ENCODE peak calls at places on chromosome 21, in four cellular contexts. P, H, G and D are unnamed samples.

GRCh38 chr21:24514081-24514733 is 1093.1 kb downstream of the MRPL39 start:
- DNase-seq in H (no peak), G (no peak), P (peak; percentile 27), D (peak; percentile 16)

GRCh38 chr21:41091561-41091960 is 76.4 kb upstream of the BACE2 start:
- DNase-seq in H (no peak), P (no peak), G (no peak), D (no peak)

GRCh38 chr21:46562472-46562871 is 42.4 kb downstream of the S100B start:
- DNase-seq in G (no peak), P (no peak), H (no peak), D (no peak)

GRCh38 chr21:46517361-46517760 is 58.7 kb downstream of the DIP2A start:
- DNase-seq in G (no peak), P (no peak), H (no peak), D (no peak)

GRCh38 chr21:24375201-24375600 is 1232.1 kb downstream of the MRPL39 start:
- DNase-seq in P (no peak), G (no peak), H (no peak), D (no peak)

GRCh38 chr21:39518055-39518844 is 66.5 kb downstream of the SH3BGR start:
- DNase-seq in H (peak; percentile 90), P (peak; percentile 32), G (peak; percentile 4), D (peak; percentile 87)

GRCh38 chr21:33418686-33419085 is 15.5 kb downstream of the IFNGR2 start:
- DNase-seq in P (no peak), G (no peak), H (no peak), D (no peak)

GRCh38 chr21:34926784-34927548 is 122.1 kb downstream of the RUNX1 start:
- DNase-seq in G (no peak), P (peak; percentile 44), H (no peak), D (no peak)

GRCh38 chr21:35578350-35578782 is 482.0 kb downstream of the SETD4 start:
- DNase-seq in G (no peak), H (no peak), P (peak; percentile 93), D (no peak)

GRCh38 chr21:39430016-39430415 is 15.6 kb downstream of the LCA5L start:
- DNase-seq in G (no peak), H (no peak), P (no peak), D (no peak)

GRCh38 chr21:26003428-26003827 is 167.1 kb downstream of the APP start:
- DNase-seq in H (no peak), P (no peak), G (no peak), D (no peak)

GRCh38 chr21:33383056-33383888 is 19.9 kb upstream of the IFNGR2 start:
- DNase-seq in H (peak; percentile 37), G (peak; percentile 98), P (peak; percentile 94), D (no peak)

GRCh38 chr21:26794597-26795397 is 50.4 kb downstream of the ADAMTS1 start:
- DNase-seq in G (no peak), H (no peak), P (peak; percentile 30), D (no peak)

GRCh38 chr21:17469727-17470126 is 43.1 kb upstream of the CXADR start:
- DNase-seq in P (no peak), G (no peak), H (no peak), D (no peak)

GRCh38 chr21:44051462-44051941 is 39.4 kb downstream of the TRAPPC10 start:
- DNase-seq in H (no peak), P (peak; percentile 55), G (no peak), D (no peak)

GRCh38 chr21:16193758-16194606 is 464.2 kb downstream of the USP25 start:
- DNase-seq in P (peak; percentile 79), H (no peak), G (no peak), D (no peak)

GRCh38 chr21:33968082-33968997 is 52.7 kb upstream of the ATP5PO start:
- DNase-seq in G (no peak), H (peak; percentile 58), P (peak; percentile 64), D (no peak)

GRCh38 chr21:35075546-35075945 is 26.4 kb upstream of the RUNX1 start:
- DNase-seq in H (peak; percentile 32), P (peak; percentile 82), G (no peak), D (no peak)

GRCh38 chr21:33245289-33245918 is 15.7 kb downstream of the IFNAR2 start:
- DNase-seq in H (no peak), P (no peak), G (no peak), D (no peak)

GRCh38 chr21:40577285-40578043 is 269.5 kb downstream of the DSCAM start:
- DNase-seq in H (no peak), P (no peak), G (no peak), D (no peak)

GRCh38 chr21:34743831-34744230 is 75.0 kb downstream of the CLIC6 start:
- DNase-seq in P (peak; percentile 76), G (no peak), H (no peak), D (no peak)

GRCh38 chr21:15293251-15293650 is 228.5 kb upstream of the NRIP1 start:
- DNase-seq in G (no peak), H (no peak), P (peak; percentile 82), D (no peak)

GRCh38 chr21:26007911-26008579 is 162.5 kb downstream of the APP start:
- DNase-seq in P (peak; percentile 24), G (no peak), H (no peak), D (no peak)

GRCh38 chr21:16978309-16978895 is 534.4 kb upstream of the CXADR start:
- DNase-seq in H (no peak), P (no peak), G (no peak), D (no peak)

DNA sequence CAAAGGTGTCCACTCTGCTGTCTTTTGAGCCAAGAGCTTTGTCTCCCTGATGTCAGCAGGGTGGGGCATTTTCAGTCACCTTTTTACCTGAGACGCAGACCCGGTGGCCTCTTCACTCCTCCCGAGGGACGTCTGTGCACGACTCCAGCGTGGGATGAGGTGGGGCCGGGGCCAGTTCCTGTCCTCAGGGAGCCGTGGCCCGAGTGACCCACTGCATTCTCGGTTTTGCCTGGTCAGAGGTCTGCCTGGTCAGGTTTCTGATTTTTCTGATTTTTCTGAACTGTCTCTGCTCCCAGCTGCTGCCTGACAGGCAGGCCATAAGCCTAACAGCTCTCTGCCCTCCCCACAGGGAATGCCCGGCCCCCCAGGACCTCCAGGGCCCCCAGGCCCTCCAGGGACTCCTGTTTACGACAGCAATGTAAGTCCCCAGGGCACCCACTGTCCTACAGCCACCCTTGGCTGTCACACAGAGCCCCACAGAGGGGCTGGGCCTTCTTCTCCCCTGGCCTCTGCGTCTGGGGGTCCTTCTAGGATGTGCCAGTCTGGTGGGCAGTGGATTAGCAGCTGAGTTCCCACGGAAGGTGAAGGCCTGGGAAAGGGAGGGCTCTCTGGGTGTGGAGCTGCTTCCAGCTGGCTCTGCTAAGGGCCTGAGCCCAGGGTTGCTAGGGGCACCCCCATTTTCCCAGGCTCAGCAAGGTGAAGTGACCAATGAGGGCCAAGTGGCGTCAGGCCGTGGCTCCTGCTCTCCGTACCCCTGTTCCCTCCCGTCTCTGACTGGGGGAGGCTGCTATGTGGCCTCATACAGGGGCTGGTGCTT is 45.9 kb downstream of the SLC19A1 start:
- DNase-seq in P (no peak), G (no peak), H (no peak), D (no peak)
- TF ChIP-seq RCOR1 in P (no peak), G (no peak), H (no peak), D (no peak)

GRCh38 chr21:38156200-38156599 is 100.6 kb upstream of the KCNJ15 start:
- DNase-seq in G (no peak), P (no peak), H (no peak), D (no peak)
- H3K27me3 ChIP-seq in G (no peaks in the 10 kb centered on the region), P (peaks cover 18% of the 10 kb centered on the region), H (no peaks in the 10 kb centered on the region), D (peaks cover 24% of the 10 kb centered on the region)

DNA sequence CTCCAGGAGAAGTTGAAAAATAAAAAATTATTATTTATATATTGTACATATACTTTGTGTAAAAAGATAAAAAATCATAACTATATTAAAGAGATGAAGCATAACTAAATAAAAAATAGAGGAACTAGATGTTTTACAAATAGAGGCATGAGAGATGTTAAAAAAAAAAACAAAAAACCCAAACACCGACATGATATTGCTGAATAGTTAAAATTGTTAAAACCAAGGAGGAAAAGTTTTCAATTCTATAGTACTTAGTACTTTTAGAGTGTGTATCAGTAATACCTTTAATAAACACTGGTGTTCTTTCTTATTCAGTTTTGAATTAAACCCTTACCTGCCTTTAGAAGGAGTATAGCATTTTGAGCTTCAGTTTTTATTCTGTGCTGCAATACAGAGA is 32.1 kb downstream of the BACH1 start:
- DNase-seq in H (no peak), G (no peak), P (no peak), D (no peak)
- TF ChIP-seq RCOR1 in H (no peak), G (no peak), P (no peak), D (no peak)

DNA sequence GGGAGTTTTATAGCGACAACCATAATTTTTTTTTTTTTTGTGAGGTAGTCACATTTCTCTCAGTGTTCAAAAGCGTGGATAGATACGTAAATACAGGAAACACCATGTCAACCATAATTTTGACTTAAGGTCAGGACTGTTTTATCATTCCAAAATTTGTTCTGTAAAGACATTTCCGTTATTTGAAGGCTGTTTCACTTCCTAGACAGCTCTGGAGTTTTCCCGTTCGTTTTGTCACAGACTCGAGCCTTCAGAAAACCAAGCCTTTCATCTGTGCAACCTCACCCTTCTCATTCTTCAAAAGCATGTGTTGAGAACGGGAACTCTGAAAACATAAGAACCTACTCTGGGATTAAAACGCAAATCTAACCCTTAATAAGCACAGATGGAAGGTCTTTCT is 17.9 kb downstream of the SIM2 start:
- DNase-seq in H (no peak), P (no peak), G (no peak), D (no peak)
- H3K27me3 ChIP-seq in H (peaks cover 35% of the 10 kb centered on the region), P (peaks cover 64% of the 10 kb centered on the region), G (peaks cover 5% of the 10 kb centered on the region), D (peaks cover 84% of the 10 kb centered on the region)

GRCh38 chr21:37157938-37158337 is 84.9 kb downstream of the TTC3 start:
- DNase-seq in P (no peak), G (no peak), H (no peak), D (no peak)

GRCh38 chr21:37155216-37155615 is 82.2 kb downstream of the TTC3 start:
- DNase-seq in P (peak; percentile 20), G (no peak), H (no peak), D (no peak)

GRCh38 chr21:37153935-37154350 is 80.9 kb downstream of the TTC3 start:
- DNase-seq in P (peak; percentile 18), H (no peak), G (no peak), D (no peak)

GRCh38 chr21:37159949-37160348 is 86.9 kb downstream of the TTC3 start:
- DNase-seq in G (no peak), P (no peak), H (no peak), D (no peak)

GRCh38 chr21:37159053-37159776 is 86.2 kb downstream of the TTC3 start:
- DNase-seq in G (peak; percentile 42), P (peak; percentile 76), H (no peak), D (no peak)
- TF ChIP-seq RCOR1 in G (no peak), P (no peak), H (no peak), D (no peak)

DNA sequence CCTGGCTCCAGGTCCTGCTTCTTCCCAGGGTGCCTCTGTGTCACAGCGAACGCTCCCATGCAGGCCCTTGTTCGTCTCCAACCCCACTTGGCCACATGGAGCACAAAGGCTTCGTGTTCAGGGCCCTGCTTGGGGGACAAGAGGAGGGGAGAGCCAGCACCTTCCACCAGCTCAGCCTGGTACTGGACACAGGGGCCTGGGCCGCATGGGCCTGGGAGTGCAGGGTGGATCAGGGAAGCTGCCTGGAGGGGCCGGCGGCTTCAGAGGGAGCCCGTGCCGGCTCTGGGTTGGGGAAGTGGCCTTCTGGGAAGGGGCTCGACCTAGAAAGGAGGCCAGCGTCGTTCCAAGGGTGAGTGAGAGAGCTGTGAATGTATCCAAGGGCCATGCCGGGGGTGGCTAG is 53.0 kb downstream of the UMODL1 start:
- DNase-seq in G (no peak), P (no peak), H (no peak), D (no peak)
- H3K27me3 ChIP-seq in G (no peaks in the 10 kb centered on the region), P (peaks cover 41% of the 10 kb centered on the region), H (peaks cover 93% of the 10 kb centered on the region), D (peaks cover 26% of the 10 kb centered on the region)

GRCh38 chr21:31683029-31683428 is 23.5 kb downstream of the SOD1 start:
- DNase-seq in P (no peak), G (no peak), H (no peak), D (no peak)
- TF ChIP-seq RCOR1 in P (no peak), G (no peak), H (no peak), D (no peak)